ENCODE peak calls at places on chromosome 6, in seven cellular contexts. P is naive thymus-derived CD4-positive, alpha-beta T cell; K is RWPE1; X is Karpas-422; T is psoas muscle; Z is Peyer's patch; L is GM23338. F is an unnamed sample.

GRCh38 chr6:71246596-71246995 is 42.0 kb upstream of the OGFRL1 start:
- DNase-seq in K (no peak), T (no peak), P (no peak), X (no peak), L (no peak), Z (no peak), F (no peak)

GRCh38 chr6:113529191-113529590 is 328.0 kb upstream of the MARCKS start:
- DNase-seq in X (no peak), T (no peak), P (no peak), K (peak; percentile 19), Z (no peak), L (no peak), F (peak; percentile 19)

GRCh38 chr6:140601409-140601808 is 1227.0 kb upstream of the CITED2 start:
- DNase-seq in K (no peak), X (no peak), Z (no peak), T (no peak), P (no peak), L (no peak), F (no peak)

GRCh38 chr6:36544228-36544627 is 3.1 kb downstream of the STK38 start:
- DNase-seq in P (peak; percentile 88), Z (peak; percentile 75), X (no peak), T (no peak), K (no peak), L (no peak), F (no peak)

GRCh38 chr6:31861150-31861549 is 1.5 kb downstream of the NEU1 start:
- DNase-seq in Z (no peak), L (no peak), K (no peak), X (no peak), T (no peak), P (no peak), F (no peak)

GRCh38 chr6:79296211-79296610 is 61.7 kb upstream of the HMGN3 start:
- DNase-seq in L (no peak), P (no peak), Z (no peak), T (no peak), K (no peak), X (no peak), F (no peak)

GRCh38 chr6:80003841-80004198 is 629 bp upstream of the TTK start:
- DNase-seq in T (no peak), L (peak; percentile 51), Z (peak; percentile 28), X (peak; percentile 73), P (no peak), K (no peak), F (no peak)

GRCh38 chr6:139166238-139166955 is 31.5 kb downstream of the HECA start:
- DNase-seq in P (no peak), T (no peak), X (no peak), K (no peak), L (no peak), Z (no peak), F (no peak)

GRCh38 chr6:150568560-150568959 is 31.1 kb upstream of the PLEKHG1 start:
- DNase-seq in P (no peak), T (no peak), Z (no peak), L (no peak), X (no peak), K (no peak), F (no peak)

GRCh38 chr6:38943964-38944363 is 104.6 kb upstream of the GLP1R start:
- DNase-seq in P (no peak), X (peak; percentile 45), T (no peak), K (no peak), L (peak; percentile 49), Z (no peak), F (no peak)

GRCh38 chr6:101668496-101668895 is 275.0 kb downstream of the GRIK2 start:
- DNase-seq in X (no peak), L (no peak), K (peak; percentile 75), P (no peak), T (no peak), Z (no peak), F (peak; percentile 66)

GRCh38 chr6:170135041-170135440 is 155.8 kb downstream of the DLL1 start:
- DNase-seq in K (no peak), T (no peak), L (no peak), P (no peak), X (no peak), Z (no peak), F (no peak)

GRCh38 chr6:150250826-150251225 is 108.0 kb downstream of the PPP1R14C start:
- DNase-seq in P (no peak), Z (no peak), K (peak; percentile 98), L (peak; percentile 40), X (no peak), T (peak; percentile 27), F (peak; percentile 96)

GRCh38 chr6:77880501-77880900 is 227.7 kb downstream of the MEI4 start:
- DNase-seq in Z (no peak), X (no peak), K (no peak), P (no peak), T (no peak), L (no peak), F (no peak)

GRCh38 chr6:125481056-125481455 is 179.3 kb upstream of the HDDC2 start:
- DNase-seq in L (no peak), K (no peak), X (no peak), P (no peak), Z (no peak), T (no peak), F (no peak)

GRCh38 chr6:109164331-109164730 is 69.0 kb downstream of the CEP57L1 start:
- DNase-seq in T (no peak), P (no peak), X (no peak), L (no peak), K (peak; percentile 16), Z (no peak), F (no peak)

GRCh38 chr6:40477246-40478126 is 109.7 kb downstream of the LRFN2 start:
- DNase-seq in P (peak; percentile 42), T (no peak), L (peak; percentile 62), X (no peak), K (no peak), Z (peak; percentile 16), F (no peak)

DNA sequence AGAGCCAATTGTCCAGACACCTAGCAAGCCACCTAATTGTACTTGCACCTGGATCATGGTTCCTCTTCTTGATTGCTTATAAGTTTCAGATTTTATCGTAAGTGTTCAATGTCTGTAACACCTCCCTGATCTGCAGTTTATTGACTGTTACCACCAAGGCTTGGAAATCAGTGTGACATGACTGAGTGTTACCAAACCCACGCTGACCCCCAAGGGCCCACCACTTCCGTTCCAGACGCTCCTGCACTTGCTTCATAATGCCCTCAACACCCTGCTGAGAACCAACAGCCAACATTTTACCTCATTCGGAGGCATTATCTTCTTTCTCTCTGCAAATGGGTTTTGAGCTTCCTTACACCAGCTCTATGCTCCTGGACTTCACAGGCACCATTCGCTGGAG is 6.3 kb downstream of the CCR6 start:
- DNase-seq in Z (no peak), X (no peak), L (no peak), K (no peak), P (no peak), T (no peak), F (no peak)
- H3K27ac ChIP-seq in Z (peak overlapping the region; percentile 75), X (no peak overlapping the region), L (no peak overlapping the region), K (no peak overlapping the region), P (no peak overlapping the region), T (no peak overlapping the region), F (no peak overlapping the region)

DNA sequence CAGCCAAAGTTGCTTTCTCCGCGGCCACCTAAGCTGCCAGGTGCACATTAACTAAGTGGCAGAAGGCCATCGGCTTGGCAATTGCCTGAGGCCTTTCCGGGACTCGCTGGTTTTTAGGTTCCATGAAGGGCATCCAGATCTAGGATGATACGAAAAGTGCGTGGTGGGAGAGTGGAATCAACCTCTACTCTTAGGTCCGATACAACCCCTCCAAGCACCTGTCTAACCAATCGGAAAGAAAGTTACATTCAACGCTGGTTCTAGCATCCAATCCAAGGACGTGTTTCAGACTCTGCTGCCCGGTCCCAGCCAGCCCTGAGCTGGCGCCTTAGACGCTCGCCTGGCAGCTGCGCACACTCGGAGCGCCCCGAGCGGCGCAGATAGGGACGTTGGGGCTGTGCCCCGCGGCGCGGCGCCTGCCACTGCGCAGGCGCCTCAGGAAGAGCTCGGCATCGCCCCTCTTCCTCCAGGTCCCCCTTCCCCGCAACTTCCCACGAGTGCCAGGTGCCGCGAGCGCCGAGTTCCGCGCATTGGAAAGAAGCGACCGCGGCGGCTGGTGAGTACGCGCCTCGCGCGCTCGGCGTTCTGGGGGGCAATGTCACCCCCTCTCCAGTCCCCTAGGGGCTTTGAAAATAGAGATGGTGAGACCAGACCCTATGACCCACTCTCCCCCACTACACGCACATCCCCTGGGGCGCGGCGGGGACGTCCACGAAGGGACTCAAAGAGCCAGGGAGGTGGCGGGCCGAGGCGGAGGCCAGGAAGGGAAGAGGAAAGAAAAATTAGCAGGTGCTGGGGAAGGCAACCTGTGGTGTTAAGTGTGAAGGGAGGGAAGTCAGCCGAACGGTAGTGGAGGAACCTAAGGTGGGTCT is at the start of gene ENPP4:
- DNase-seq in T (peak; percentile 85), K (peak; percentile 100), L (peak; percentile 90), Z (peak; percentile 84), P (peak; percentile 95), X (peak; percentile 97), F (no peak)
- H3K27ac ChIP-seq in T (peak within 1 kb of the TSS; percentile 81), K (no peak within 1 kb of the TSS), L (no peak within 1 kb of the TSS), Z (peak within 1 kb of the TSS; percentile 84), P (peak within 1 kb of the TSS; percentile 73), X (no peak within 1 kb of the TSS), F (no peak within 1 kb of the TSS)

DNA sequence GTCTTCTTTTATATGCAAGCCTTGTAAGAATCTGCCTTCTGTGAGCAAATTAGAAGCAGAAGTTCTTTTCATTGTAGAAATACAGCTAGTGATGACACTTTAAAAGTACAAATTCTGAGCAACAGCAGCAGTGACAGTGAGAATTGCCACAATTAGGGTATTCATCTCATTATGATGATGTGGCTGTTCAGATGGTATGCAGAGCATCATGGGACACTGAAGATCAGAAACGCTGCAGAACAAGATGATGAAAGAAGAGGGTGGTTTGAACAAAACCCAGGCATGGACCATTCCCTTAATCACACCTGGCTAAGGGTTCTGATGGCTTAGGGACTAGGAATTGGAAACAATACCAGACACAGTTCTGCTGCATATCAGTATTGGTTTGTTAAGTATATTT is 312.7 kb upstream of the TBX18 start:
- DNase-seq in T (no peak), P (no peak), X (no peak), L (no peak), Z (no peak), K (no peak), F (no peak)
- H3K27ac ChIP-seq in T (no peak overlapping the region), P (no peak overlapping the region), X (no peak overlapping the region), L (no peak overlapping the region), Z (no peak overlapping the region), K (no peak overlapping the region), F (no peak overlapping the region)

DNA sequence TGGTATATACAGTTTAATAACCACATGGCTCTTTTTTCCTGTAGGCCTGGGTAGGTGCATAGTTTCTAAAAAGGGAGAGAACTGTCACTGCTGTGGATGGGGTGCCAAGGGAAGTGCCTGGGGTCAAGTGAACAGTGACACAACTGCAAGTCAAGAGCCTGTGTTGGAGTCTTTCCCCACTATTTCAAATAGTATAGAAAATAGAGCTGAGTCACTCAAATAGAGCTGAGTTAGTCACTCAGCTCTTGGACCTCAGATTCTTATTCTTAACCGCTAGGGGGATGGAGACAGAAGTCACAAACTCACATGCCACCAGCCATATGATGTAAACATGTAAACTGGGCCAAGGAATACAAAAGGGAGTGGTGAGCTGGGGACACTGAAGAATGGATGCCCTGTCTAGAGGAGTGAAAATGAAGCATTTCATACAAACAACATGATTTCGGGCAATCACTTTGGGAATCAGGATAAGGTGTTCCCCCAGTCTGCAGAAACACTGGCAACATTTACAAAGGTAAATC is 2.1 kb downstream of the NQO2 start:
- DNase-seq in P (peak; percentile 32), T (no peak), K (peak; percentile 48), Z (no peak), X (peak; percentile 72), L (peak; percentile 88), F (no peak)
- H3K27ac ChIP-seq in P (no peak overlapping the region), T (peak overlapping the region; percentile 99), K (no peak overlapping the region), Z (peak overlapping the region; percentile 17), X (no peak overlapping the region), L (peak overlapping the region; percentile 5), F (no peak overlapping the region)

GRCh38 chr6:136767583-136768307 is 24.5 kb downstream of the MAP3K5 start:
- DNase-seq in L (no peak), X (no peak), T (no peak), K (no peak), P (no peak), Z (no peak), F (no peak)
- H3K27ac ChIP-seq in L (no peak overlapping the region), X (no peak overlapping the region), T (no peak overlapping the region), K (no peak overlapping the region), P (no peak overlapping the region), Z (peak overlapping the region; percentile 23), F (no peak overlapping the region)

F was measured in keratinocyte.